ENCODE peak calls at places on chromosomes 12 and 14, in six cellular contexts. V is upper lobe of right lung, E is breast epithelium, G is tibial artery, T is body of pancreas, Q is uterus. S is an unnamed sample.

GRCh38 chr14:92744198-92744597 is 4.2 kb downstream of the LGMN start:
- DNase-seq in E (no peak), Q (no peak), T (no peak), V (no peak), G (no peak), S (no peak)

GRCh38 chr12:21675641-21676040 is 18.0 kb upstream of the LDHB start:
- DNase-seq in Q (no peak), V (no peak), T (no peak), G (no peak), E (no peak), S (no peak)

GRCh38 chr14:24296341-24297157 is 3.0 kb downstream of the DHRS1 start:
- DNase-seq in T (peak), V (no peak), Q (peak), E (no peak), G (no peak), S (no peak)

GRCh38 chr14:38107216-38107631 is 100.5 kb upstream of the SSTR1 start:
- DNase-seq in T (no peak), E (no peak), G (no peak), V (no peak), Q (no peak), S (no peak)

GRCh38 chr12:57517187-57517586 is 3.1 kb downstream of the DDIT3 start:
- DNase-seq in G (no peak), T (peak), V (no peak), E (no peak), Q (no peak), S (no peak)

GRCh38 chr12:109092484-109093021 is 719 bp downstream of the ALKBH2 start:
- DNase-seq in Q (no peak), G (peak), V (no peak), T (no peak), E (no peak), S (no peak)

GRCh38 chr14:86153480-86153879 is 623.5 kb downstream of the FLRT2 start:
- DNase-seq in E (no peak), Q (no peak), T (no peak), G (no peak), V (no peak), S (no peak)

GRCh38 chr12:52037248-52037861 is 13.9 kb upstream of the NR4A1 start:
- DNase-seq in G (peak), T (peak), V (peak), Q (peak), E (peak), S (no peak)

GRCh38 chr12:121812320-121812871 is 8.6 kb downstream of the SETD1B start:
- DNase-seq in E (peak), Q (peak), V (peak), T (peak), G (peak), S (peak)

GRCh38 chr12:575948-576612 is 87.2 kb downstream of the NINJ2 start:
- DNase-seq in E (peak), T (peak), V (peak), G (peak), Q (peak), S (peak)

GRCh38 chr12:65742481-65742971 is 81.8 kb upstream of the HMGA2 start:
- DNase-seq in T (no peak), Q (peak), G (no peak), E (no peak), V (no peak), S (no peak)

GRCh38 chr14:95998656-95999055 is 40.5 kb upstream of the C14orf132 start:
- DNase-seq in E (no peak), G (no peak), T (no peak), V (no peak), Q (no peak), S (no peak)

GRCh38 chr12:38713294-38713693 is 192.1 kb downstream of the CPNE8 start:
- DNase-seq in V (no peak), Q (no peak), E (no peak), G (no peak), T (no peak), S (no peak)

GRCh38 chr12:27332407-27333310 is at the start of gene BMAL2:
- DNase-seq in Q (peak), T (peak), G (no peak), V (peak), E (no peak), S (no peak)

GRCh38 chr12:7935773-7936581 is at the start of gene SLC2A3:
- DNase-seq in E (no peak), V (no peak), T (peak), Q (peak), G (peak), S (no peak)

GRCh38 chr14:84435820-84436326 is 1094.1 kb upstream of the FLRT2 start:
- DNase-seq in Q (no peak), V (no peak), G (no peak), E (no peak), T (no peak), S (no peak)

GRCh38 chr12:124240493-124240892 is 54.4 kb upstream of the RFLNA start:
- DNase-seq in V (peak), E (no peak), Q (no peak), G (no peak), T (no peak), S (no peak)

GRCh38 chr12:94046626-94047410 is 101.6 kb upstream of the PLXNC1 start:
- DNase-seq in Q (no peak), G (no peak), T (no peak), V (no peak), E (no peak), S (no peak)

GRCh38 chr12:29451886-29452285 is 45.6 kb downstream of the OVCH1 start:
- DNase-seq in T (no peak), V (no peak), G (no peak), Q (no peak), E (no peak), S (no peak)

GRCh38 chr12:15855646-15856045 is 26.5 kb upstream of the STRAP start:
- DNase-seq in G (no peak), E (no peak), V (no peak), Q (no peak), T (no peak), S (no peak)

GRCh38 chr14:39617537-39617936 is 185.3 kb upstream of the FBXO33 start:
- DNase-seq in V (no peak), T (no peak), E (no peak), G (no peak), Q (no peak), S (no peak)

GRCh38 chr12:46459111-46459510 is 86.5 kb upstream of the SLC38A2 start:
- DNase-seq in V (no peak), Q (no peak), G (no peak), T (no peak), E (no peak), S (no peak)

GRCh38 chr12:65665817-65666216 is 158.5 kb upstream of the HMGA2 start:
- DNase-seq in E (no peak), Q (no peak), V (no peak), T (no peak), G (no peak), S (no peak)

GRCh38 chr12:99418379-99418778 is 229.2 kb upstream of the GARIN6 start:
- DNase-seq in T (no peak), E (no peak), V (no peak), Q (no peak), G (no peak), S (no peak)

GRCh38 chr12:43309845-43310405 is 242.1 kb downstream of the ADAMTS20 start:
- DNase-seq in Q (no peak), V (no peak), E (no peak), G (no peak), T (no peak), S (no peak)

GRCh38 chr12:13211191-13211858 is 14.8 kb downstream of the EMP1 start:
- DNase-seq in T (no peak), G (no peak), Q (no peak), E (no peak), V (no peak), S (no peak)

GRCh38 chr12:107759410-107759809 is 1.5 kb downstream of the PRDM4 start:
- DNase-seq in V (no peak), T (no peak), E (no peak), G (no peak), Q (no peak), S (no peak)

DNA sequence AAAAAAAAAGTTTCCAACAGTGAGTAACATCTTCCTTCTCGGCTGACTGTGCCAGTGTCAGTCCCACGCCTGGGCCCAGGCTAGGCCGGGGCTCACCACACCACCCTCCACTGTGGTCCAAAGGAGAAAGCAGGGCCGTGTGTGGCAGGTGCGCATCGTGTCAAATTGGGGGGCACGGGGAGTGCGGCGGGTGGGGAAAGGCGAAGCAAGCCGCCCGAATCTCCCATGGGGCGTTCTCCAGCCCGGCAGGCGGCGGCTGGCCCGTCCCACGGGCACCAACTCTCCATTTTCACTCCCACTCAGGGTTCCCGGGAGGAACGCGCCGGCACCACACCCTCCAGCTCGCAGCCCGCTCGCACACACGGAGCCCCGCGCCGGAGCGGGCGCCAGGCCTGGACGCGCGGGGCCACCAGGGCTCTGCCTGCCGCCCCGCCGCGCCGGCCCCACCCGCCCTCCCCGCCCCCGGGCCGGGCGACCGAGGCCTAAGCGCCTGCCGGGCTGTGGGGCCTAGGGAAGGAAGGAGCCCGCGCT is 599 bp downstream of the EEA1 start:
- DNase-seq in T (peak), Q (peak), E (peak), G (peak), V (no peak), S (no peak)
- H3K27ac ChIP-seq in T (peak), Q (peak), E (peak), G (peak), V (peak), S (peak)

GRCh38 chr12:55718020-55718419 is 2.2 kb upstream of the RDH5 start:
- DNase-seq in T (no peak), G (no peak), E (no peak), V (no peak), Q (no peak), S (no peak)

GRCh38 chr12:55717397-55718007 is 1.7 kb downstream of the BLOC1S1 start:
- DNase-seq in T (no peak), E (no peak), Q (no peak), G (no peak), V (no peak), S (no peak)

GRCh38 chr12:55719371-55719770 is 822 bp upstream of the RDH5 start:
- DNase-seq in E (no peak), T (no peak), V (no peak), G (no peak), Q (no peak), S (no peak)

GRCh38 chr12:55720071-55720564 is at the start of gene RDH5:
- DNase-seq in G (peak), E (no peak), Q (peak), V (no peak), T (peak), S (no peak)

GRCh38 chr12:55718650-55719275 is 1.4 kb upstream of the RDH5 start:
- DNase-seq in Q (no peak), T (no peak), V (no peak), G (no peak), E (no peak), S (no peak)
- H3K27ac ChIP-seq in Q (peak), T (peak), V (no peak), G (peak), E (peak), S (peak)

GRCh38 chr14:99757331-99758070 is 35.7 kb upstream of the EML1 start:
- DNase-seq in E (no peak), G (peak), Q (no peak), T (no peak), V (peak), S (peak)
- H3K27ac ChIP-seq in E (no peak), G (no peak), Q (no peak), T (no peak), V (no peak), S (peak)

DNA sequence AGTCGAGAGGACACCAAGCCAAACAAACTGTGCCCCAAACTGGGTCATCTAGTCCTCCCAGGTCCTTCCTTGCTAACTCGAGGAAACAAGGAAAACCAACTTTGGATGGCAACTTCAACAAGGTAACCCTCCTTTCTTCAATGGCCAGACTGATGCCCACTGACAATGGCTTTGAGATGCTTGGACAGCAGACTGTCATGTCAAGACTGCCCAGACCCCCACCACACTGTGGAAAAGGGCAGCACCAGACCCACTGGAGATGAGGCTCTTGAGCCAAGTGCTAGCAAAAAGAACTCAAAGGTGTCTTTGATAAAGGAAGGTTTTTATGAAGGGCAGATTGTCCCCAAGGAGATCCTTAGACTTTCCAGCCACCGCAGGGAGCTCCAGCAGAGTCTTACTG is 9.0 kb upstream of the CDH24 start:
- DNase-seq in E (no peak), V (no peak), T (no peak), G (peak), Q (no peak), S (no peak)
- H3K27ac ChIP-seq in E (no peak), V (no peak), T (no peak), G (no peak), Q (no peak), S (no peak)

DNA sequence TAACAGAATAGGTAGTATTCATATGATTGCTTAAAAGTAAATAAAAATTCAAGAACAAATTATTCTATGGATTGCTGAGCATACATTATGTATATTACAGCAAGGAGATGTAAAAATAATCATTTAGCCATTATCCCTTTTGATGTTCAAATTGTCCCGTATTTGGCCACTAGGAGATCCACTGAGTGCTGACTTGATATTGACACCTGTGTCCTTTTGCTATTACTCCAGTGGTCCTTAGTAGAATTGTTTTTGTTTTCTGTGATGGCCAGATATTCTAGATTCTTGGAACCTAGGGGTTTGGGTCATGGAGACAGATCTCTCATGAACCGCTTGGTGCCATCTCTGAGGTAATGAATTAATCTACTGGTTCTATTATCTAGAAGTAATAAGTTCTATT is 16.8 kb downstream of the ERO1A start:
- DNase-seq in E (no peak), T (no peak), Q (no peak), G (no peak), V (no peak), S (no peak)
- H3K27ac ChIP-seq in E (no peak), T (no peak), Q (no peak), G (no peak), V (no peak), S (no peak)

GRCh38 chr12:53798575-53798974 is 46.8 kb upstream of the CISTR start:
- DNase-seq in Q (no peak), T (no peak), E (no peak), V (no peak), G (no peak), S (no peak)
- H3K27ac ChIP-seq in Q (no peak), T (no peak), E (peak), V (no peak), G (no peak), S (no peak)

DNA sequence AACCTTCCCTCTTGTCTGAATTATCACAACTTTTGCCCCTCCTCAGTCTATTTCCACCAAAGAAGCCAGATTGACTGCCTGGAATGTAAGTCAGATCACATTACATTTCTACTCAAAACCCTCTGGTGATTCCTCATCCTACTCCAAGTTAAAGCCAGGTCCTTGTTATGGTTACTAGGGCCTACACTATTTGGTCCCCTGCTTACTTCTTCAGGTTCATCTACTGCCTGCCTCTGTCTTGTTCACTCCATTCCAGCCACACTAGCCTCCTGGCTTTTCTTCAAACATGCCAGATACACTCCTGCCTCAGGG is 43.2 kb upstream of the SYCP3 start:
- DNase-seq in Q (no peak), G (no peak), V (no peak), T (no peak), E (no peak), S (no peak)
- H3K27ac ChIP-seq in Q (no peak), G (no peak), V (no peak), T (no peak), E (no peak), S (no peak)

GRCh38 chr12:106564678-106565329 is 18.0 kb upstream of the RFX4 start:
- DNase-seq in G (no peak), E (no peak), V (no peak), T (no peak), Q (no peak), S (no peak)

GRCh38 chr12:106566771-106567170 is 16.0 kb upstream of the RFX4 start:
- DNase-seq in T (no peak), Q (no peak), V (no peak), G (no peak), E (no peak), S (no peak)
- H3K27ac ChIP-seq in T (no peak), Q (no peak), V (no peak), G (no peak), E (no peak), S (no peak)